ENCODE peak calls at places on chromosomes 12 and 14, in seven cellular contexts. One of them, this sample, is unnamed.

GRCh38 chr14:85958069-85958468 is 428.1 kb downstream of the FLRT2 start:
- DNase-seq in GM23248: no peak
- DNase-seq in fibroblast of mammary gland: no peak
- DNase-seq in right lobe of liver: no peak
- DNase-seq in stimulated activated CD4-positive, alpha-beta T cell treated with anti-CD3 and anti-CD28 coated beads, Interleukin-1b, Interleukin-23, amount 100 ng/mL, for 1 hour: no peak
- DNase-seq in breast epithelium: no peak
- DNase-seq in NCI-H1436 treated with DMSO at 0.1 percent for 48 hours: no peak
- DNase-seq in this sample: no peak

GRCh38 chr12:92502417-92503028 is 200.3 kb upstream of the PLEKHG7 start:
- DNase-seq in fibroblast of mammary gland: peak; percentile 7
- DNase-seq in stimulated activated CD4-positive, alpha-beta T cell treated with anti-CD3 and anti-CD28 coated beads, Interleukin-1b, Interleukin-23, amount 100 ng/mL, for 1 hour: no peak
- DNase-seq in right lobe of liver: no peak
- DNase-seq in NCI-H1436 treated with DMSO at 0.1 percent for 48 hours: no peak
- DNase-seq in breast epithelium: no peak
- DNase-seq in GM23248: no peak
- DNase-seq in this sample: no peak

GRCh38 chr14:71713061-71713850 is 219.0 kb upstream of the RGS6 start:
- DNase-seq in breast epithelium: no peak
- DNase-seq in stimulated activated CD4-positive, alpha-beta T cell treated with anti-CD3 and anti-CD28 coated beads, Interleukin-1b, Interleukin-23, amount 100 ng/mL, for 1 hour: no peak
- DNase-seq in fibroblast of mammary gland: peak; percentile 60
- DNase-seq in right lobe of liver: no peak
- DNase-seq in NCI-H1436 treated with DMSO at 0.1 percent for 48 hours: no peak
- DNase-seq in GM23248: peak; percentile 53
- DNase-seq in this sample: no peak

GRCh38 chr14:66240112-66240511 is 246.1 kb upstream of the CCDC196 start:
- DNase-seq in stimulated activated CD4-positive, alpha-beta T cell treated with anti-CD3 and anti-CD28 coated beads, Interleukin-1b, Interleukin-23, amount 100 ng/mL, for 1 hour: no peak
- DNase-seq in GM23248: peak; percentile 9
- DNase-seq in fibroblast of mammary gland: peak; percentile 28
- DNase-seq in right lobe of liver: no peak
- DNase-seq in breast epithelium: no peak
- DNase-seq in NCI-H1436 treated with DMSO at 0.1 percent for 48 hours: no peak
- DNase-seq in this sample: no peak

GRCh38 chr14:103828315-103828967 is 18.9 kb downstream of the PPP1R13B start:
- DNase-seq in GM23248: peak; percentile 66
- DNase-seq in breast epithelium: no peak
- DNase-seq in right lobe of liver: peak; percentile 37
- DNase-seq in fibroblast of mammary gland: peak; percentile 55
- DNase-seq in stimulated activated CD4-positive, alpha-beta T cell treated with anti-CD3 and anti-CD28 coated beads, Interleukin-1b, Interleukin-23, amount 100 ng/mL, for 1 hour: no peak
- DNase-seq in NCI-H1436 treated with DMSO at 0.1 percent for 48 hours: no peak
- DNase-seq in this sample: no peak

GRCh38 chr14:64775081-64775777 is 71.0 kb downstream of the PLEKHG3 start:
- DNase-seq in breast epithelium: no peak
- DNase-seq in GM23248: no peak
- DNase-seq in right lobe of liver: no peak
- DNase-seq in NCI-H1436 treated with DMSO at 0.1 percent for 48 hours: no peak
- DNase-seq in fibroblast of mammary gland: no peak
- DNase-seq in stimulated activated CD4-positive, alpha-beta T cell treated with anti-CD3 and anti-CD28 coated beads, Interleukin-1b, Interleukin-23, amount 100 ng/mL, for 1 hour: no peak
- DNase-seq in this sample: no peak

GRCh38 chr12:67646775-67647174 is 1.8 kb upstream of the DYRK2 start:
- DNase-seq in right lobe of liver: no peak
- DNase-seq in NCI-H1436 treated with DMSO at 0.1 percent for 48 hours: no peak
- DNase-seq in fibroblast of mammary gland: no peak
- DNase-seq in breast epithelium: no peak
- DNase-seq in stimulated activated CD4-positive, alpha-beta T cell treated with anti-CD3 and anti-CD28 coated beads, Interleukin-1b, Interleukin-23, amount 100 ng/mL, for 1 hour: no peak
- DNase-seq in GM23248: no peak
- DNase-seq in this sample: no peak

GRCh38 chr12:105927553-105927952 is 211.2 kb downstream of the NUAK1 start:
- DNase-seq in fibroblast of mammary gland: no peak
- DNase-seq in NCI-H1436 treated with DMSO at 0.1 percent for 48 hours: no peak
- DNase-seq in GM23248: no peak
- DNase-seq in stimulated activated CD4-positive, alpha-beta T cell treated with anti-CD3 and anti-CD28 coated beads, Interleukin-1b, Interleukin-23, amount 100 ng/mL, for 1 hour: no peak
- DNase-seq in breast epithelium: no peak
- DNase-seq in right lobe of liver: no peak
- DNase-seq in this sample: no peak

GRCh38 chr14:93007225-93007997 is 84.5 kb downstream of the CHGA start:
- DNase-seq in NCI-H1436 treated with DMSO at 0.1 percent for 48 hours: no peak
- DNase-seq in breast epithelium: no peak
- DNase-seq in GM23248: peak; percentile 96
- DNase-seq in right lobe of liver: peak; percentile 59
- DNase-seq in fibroblast of mammary gland: peak; percentile 89
- DNase-seq in stimulated activated CD4-positive, alpha-beta T cell treated with anti-CD3 and anti-CD28 coated beads, Interleukin-1b, Interleukin-23, amount 100 ng/mL, for 1 hour: no peak
- DNase-seq in this sample: no peak

GRCh38 chr14:105474478-105475268 is at the start of gene CRIP2:
- DNase-seq in NCI-H1436 treated with DMSO at 0.1 percent for 48 hours: no peak
- DNase-seq in right lobe of liver: peak; percentile 64
- DNase-seq in stimulated activated CD4-positive, alpha-beta T cell treated with anti-CD3 and anti-CD28 coated beads, Interleukin-1b, Interleukin-23, amount 100 ng/mL, for 1 hour: no peak
- DNase-seq in fibroblast of mammary gland: no peak
- DNase-seq in breast epithelium: no peak
- DNase-seq in GM23248: peak; percentile 83
- DNase-seq in this sample: no peak

GRCh38 chr14:33922125-33922524 is 28.7 kb downstream of the EGLN3 start:
- DNase-seq in right lobe of liver: no peak
- DNase-seq in fibroblast of mammary gland: no peak
- DNase-seq in GM23248: no peak
- DNase-seq in stimulated activated CD4-positive, alpha-beta T cell treated with anti-CD3 and anti-CD28 coated beads, Interleukin-1b, Interleukin-23, amount 100 ng/mL, for 1 hour: no peak
- DNase-seq in breast epithelium: no peak
- DNase-seq in NCI-H1436 treated with DMSO at 0.1 percent for 48 hours: no peak
- DNase-seq in this sample: no peak

GRCh38 chr12:74586251-74586650 is 48.6 kb downstream of the ATXN7L3B start:
- DNase-seq in breast epithelium: no peak
- DNase-seq in fibroblast of mammary gland: no peak
- DNase-seq in right lobe of liver: no peak
- DNase-seq in GM23248: no peak
- DNase-seq in NCI-H1436 treated with DMSO at 0.1 percent for 48 hours: no peak
- DNase-seq in stimulated activated CD4-positive, alpha-beta T cell treated with anti-CD3 and anti-CD28 coated beads, Interleukin-1b, Interleukin-23, amount 100 ng/mL, for 1 hour: no peak
- DNase-seq in this sample: no peak

GRCh38 chr14:33516898-33517436 is 433.9 kb downstream of the EGLN3 start:
- DNase-seq in NCI-H1436 treated with DMSO at 0.1 percent for 48 hours: no peak
- DNase-seq in breast epithelium: no peak
- DNase-seq in fibroblast of mammary gland: no peak
- DNase-seq in stimulated activated CD4-positive, alpha-beta T cell treated with anti-CD3 and anti-CD28 coated beads, Interleukin-1b, Interleukin-23, amount 100 ng/mL, for 1 hour: no peak
- DNase-seq in GM23248: no peak
- DNase-seq in right lobe of liver: no peak
- DNase-seq in this sample: no peak

GRCh38 chr14:91732439-91732838 is 553 bp upstream of the CATSPERB start:
- DNase-seq in breast epithelium: no peak
- DNase-seq in GM23248: peak; percentile 46
- DNase-seq in stimulated activated CD4-positive, alpha-beta T cell treated with anti-CD3 and anti-CD28 coated beads, Interleukin-1b, Interleukin-23, amount 100 ng/mL, for 1 hour: no peak
- DNase-seq in NCI-H1436 treated with DMSO at 0.1 percent for 48 hours: no peak
- DNase-seq in right lobe of liver: no peak
- DNase-seq in fibroblast of mammary gland: peak; percentile 20
- DNase-seq in this sample: no peak

GRCh38 chr14:100898465-100898864 is 5.1 kb downstream of the RTL1 start:
- DNase-seq in right lobe of liver: peak; percentile 11
- DNase-seq in GM23248: no peak
- DNase-seq in fibroblast of mammary gland: no peak
- DNase-seq in stimulated activated CD4-positive, alpha-beta T cell treated with anti-CD3 and anti-CD28 coated beads, Interleukin-1b, Interleukin-23, amount 100 ng/mL, for 1 hour: no peak
- DNase-seq in breast epithelium: peak; percentile 9
- DNase-seq in NCI-H1436 treated with DMSO at 0.1 percent for 48 hours: no peak
- DNase-seq in this sample: no peak

GRCh38 chr12:26523708-26524150 is 309.3 kb downstream of the ITPR2 start:
- DNase-seq in right lobe of liver: peak; percentile 82
- DNase-seq in fibroblast of mammary gland: peak; percentile 97
- DNase-seq in GM23248: peak; percentile 93
- DNase-seq in breast epithelium: peak; percentile 92
- DNase-seq in stimulated activated CD4-positive, alpha-beta T cell treated with anti-CD3 and anti-CD28 coated beads, Interleukin-1b, Interleukin-23, amount 100 ng/mL, for 1 hour: no peak
- DNase-seq in NCI-H1436 treated with DMSO at 0.1 percent for 48 hours: no peak
- DNase-seq in this sample: no peak

GRCh38 chr12:127923501-127923900 is 343.5 kb upstream of the TMEM132C start:
- DNase-seq in NCI-H1436 treated with DMSO at 0.1 percent for 48 hours: no peak
- DNase-seq in GM23248: no peak
- DNase-seq in stimulated activated CD4-positive, alpha-beta T cell treated with anti-CD3 and anti-CD28 coated beads, Interleukin-1b, Interleukin-23, amount 100 ng/mL, for 1 hour: no peak
- DNase-seq in breast epithelium: no peak
- DNase-seq in fibroblast of mammary gland: no peak
- DNase-seq in right lobe of liver: no peak
- DNase-seq in this sample: no peak

GRCh38 chr14:90194706-90195105 is 61.6 kb upstream of the PSMC1 start:
- DNase-seq in stimulated activated CD4-positive, alpha-beta T cell treated with anti-CD3 and anti-CD28 coated beads, Interleukin-1b, Interleukin-23, amount 100 ng/mL, for 1 hour: no peak
- DNase-seq in fibroblast of mammary gland: no peak
- DNase-seq in NCI-H1436 treated with DMSO at 0.1 percent for 48 hours: no peak
- DNase-seq in GM23248: no peak
- DNase-seq in breast epithelium: no peak
- DNase-seq in right lobe of liver: no peak
- DNase-seq in this sample: no peak

GRCh38 chr12:132484183-132484890 is 5.6 kb upstream of the FBRSL1 start:
- DNase-seq in right lobe of liver: no peak
- DNase-seq in fibroblast of mammary gland: no peak
- DNase-seq in breast epithelium: no peak
- DNase-seq in stimulated activated CD4-positive, alpha-beta T cell treated with anti-CD3 and anti-CD28 coated beads, Interleukin-1b, Interleukin-23, amount 100 ng/mL, for 1 hour: no peak
- DNase-seq in NCI-H1436 treated with DMSO at 0.1 percent for 48 hours: no peak
- DNase-seq in GM23248: no peak
- DNase-seq in this sample: no peak

GRCh38 chr14:104294983-104295680 is 156.7 kb downstream of the KIF26A start:
- DNase-seq in right lobe of liver: peak; percentile 11
- DNase-seq in NCI-H1436 treated with DMSO at 0.1 percent for 48 hours: no peak
- DNase-seq in breast epithelium: no peak
- DNase-seq in stimulated activated CD4-positive, alpha-beta T cell treated with anti-CD3 and anti-CD28 coated beads, Interleukin-1b, Interleukin-23, amount 100 ng/mL, for 1 hour: no peak
- DNase-seq in GM23248: no peak
- DNase-seq in fibroblast of mammary gland: no peak
- DNase-seq in this sample: no peak

GRCh38 chr12:71478277-71478676 is 38.7 kb downstream of the LGR5 start:
- DNase-seq in NCI-H1436 treated with DMSO at 0.1 percent for 48 hours: no peak
- DNase-seq in breast epithelium: no peak
- DNase-seq in fibroblast of mammary gland: no peak
- DNase-seq in stimulated activated CD4-positive, alpha-beta T cell treated with anti-CD3 and anti-CD28 coated beads, Interleukin-1b, Interleukin-23, amount 100 ng/mL, for 1 hour: no peak
- DNase-seq in GM23248: no peak
- DNase-seq in right lobe of liver: no peak
- DNase-seq in this sample: no peak

GRCh38 chr14:23139874-23140273 is 20.8 kb upstream of the CEBPE start:
- DNase-seq in breast epithelium: no peak
- DNase-seq in stimulated activated CD4-positive, alpha-beta T cell treated with anti-CD3 and anti-CD28 coated beads, Interleukin-1b, Interleukin-23, amount 100 ng/mL, for 1 hour: no peak
- DNase-seq in fibroblast of mammary gland: no peak
- DNase-seq in right lobe of liver: no peak
- DNase-seq in NCI-H1436 treated with DMSO at 0.1 percent for 48 hours: no peak
- DNase-seq in GM23248: no peak
- DNase-seq in this sample: no peak

GRCh38 chr14:100287202-100287997 is 18.8 kb downstream of the SLC25A29 start:
- DNase-seq in GM23248: no peak
- DNase-seq in right lobe of liver: no peak
- DNase-seq in NCI-H1436 treated with DMSO at 0.1 percent for 48 hours: no peak
- DNase-seq in breast epithelium: no peak
- DNase-seq in fibroblast of mammary gland: no peak
- DNase-seq in stimulated activated CD4-positive, alpha-beta T cell treated with anti-CD3 and anti-CD28 coated beads, Interleukin-1b, Interleukin-23, amount 100 ng/mL, for 1 hour: no peak
- DNase-seq in this sample: no peak

GRCh38 chr12:100359822-100360221 is 2.9 kb downstream of the SLC17A8 start:
- DNase-seq in right lobe of liver: no peak
- DNase-seq in fibroblast of mammary gland: no peak
- DNase-seq in breast epithelium: no peak
- DNase-seq in GM23248: peak; percentile 23
- DNase-seq in NCI-H1436 treated with DMSO at 0.1 percent for 48 hours: no peak
- DNase-seq in stimulated activated CD4-positive, alpha-beta T cell treated with anti-CD3 and anti-CD28 coated beads, Interleukin-1b, Interleukin-23, amount 100 ng/mL, for 1 hour: no peak
- DNase-seq in this sample: no peak